ENCODE peak calls at places on chromosomes 13 and 19, in nine cellular contexts. K is brain microvascular endothelial cell; H is H4; P is stimulated activated CD8-positive, alpha-beta memory T cell treated with anti-CD3 and anti-CD28 coated beads, Interleukin-4, amount 100 ng/mL, for 48 hours; G is SHP77; M is frontal cortex; A is AG04450; W is non-pigmented ciliary epithelial cell; C is MCF 10A. B is an unnamed sample.

GRCh38 chr13:95113601-95114000 is 187.7 kb downstream of the ABCC4 start:
- DNase-seq in K (no peak), H (no peak), P (no peak), G (no peak), M (no peak), A (no peak), W (no peak), C (no peak), B (no peak)

GRCh38 chr19:40251991-40252390 is 25.5 kb upstream of the CCNP start:
- DNase-seq in K (no peak), H (no peak), P (no peak), G (no peak), M (no peak), A (no peak), W (no peak), C (no peak), B (no peak)

GRCh38 chr13:66353664-66354063 is 876.5 kb downstream of the PCDH9 start:
- DNase-seq in K (no peak), H (no peak), P (no peak), G (peak; percentile 21), M (no peak), A (no peak), W (no peak), C (peak; percentile 1), B (no peak)

GRCh38 chr19:8144273-8144672 is 5.1 kb downstream of the FBN3 start:
- DNase-seq in K (no peak), H (no peak), P (no peak), G (no peak), M (no peak), A (no peak), W (no peak), C (no peak), B (no peak)

GRCh38 chr13:87674143-87674772 is 3.1 kb downstream of the SLITRK5 start:
- DNase-seq in K (no peak), H (no peak), P (no peak), G (no peak), M (no peak), A (no peak), W (no peak), C (no peak), B (no peak)

GRCh38 chr19:44753932-44754742 is 5.6 kb downstream of the BCL3 start:
- DNase-seq in K (peak; percentile 67), H (peak; percentile 81), P (peak; percentile 93), G (peak; percentile 73), M (peak; percentile 69), A (no peak), W (no peak), C (peak; percentile 98), B (no peak)

GRCh38 chr19:46471116-46471733 is at the start of gene PNMA8A:
- DNase-seq in K (peak; percentile 63), H (no peak), P (no peak), G (no peak), M (peak; percentile 80), A (no peak), W (no peak), C (peak; percentile 28), B (peak; percentile 50)

GRCh38 chr13:112253631-112254030 is 122.5 kb upstream of the SPACA7 start:
- DNase-seq in K (no peak), H (no peak), P (no peak), G (no peak), M (no peak), A (no peak), W (no peak), C (no peak), B (no peak)

GRCh38 chr13:31675521-31675953 is 63.8 kb upstream of the RXFP2 start:
- DNase-seq in K (peak; percentile 4), H (no peak), P (no peak), G (no peak), M (no peak), A (no peak), W (no peak), C (peak; percentile 21), B (no peak)

GRCh38 chr19:3969435-3970312 is 1.2 kb downstream of the DAPK3 start:
- DNase-seq in K (peak; percentile 81), H (peak; percentile 59), P (no peak), G (no peak), M (no peak), A (peak; percentile 62), W (no peak), C (peak; percentile 79), B (peak; percentile 81)

GRCh38 chr19:7326105-7326877 is 22.4 kb upstream of the ARHGEF18 start:
- DNase-seq in K (peak; percentile 10), H (peak; percentile 34), P (peak; percentile 73), G (no peak), M (no peak), A (no peak), W (no peak), C (peak; percentile 57), B (peak; percentile 2)

GRCh38 chr13:99969934-99970760 is 1.4 kb downstream of the ZIC5 start:
- DNase-seq in K (no peak), H (peak; percentile 37), P (peak; percentile 54), G (no peak), M (no peak), A (no peak), W (no peak), C (no peak), B (peak; percentile 73)

GRCh38 chr19:30328096-30328495 is 44.1 kb upstream of the ZNF536 start:
- DNase-seq in K (no peak), H (no peak), P (no peak), G (no peak), M (no peak), A (no peak), W (no peak), C (no peak), B (no peak)

GRCh38 chr13:19810151-19810550 is 27.4 kb upstream of the PSPC1 start:
- DNase-seq in K (no peak), H (no peak), P (no peak), G (no peak), M (no peak), A (no peak), W (no peak), C (no peak), B (no peak)

GRCh38 chr19:39372047-39372802 is 18.7 kb downstream of the PAF1 start:
- DNase-seq in K (peak; percentile 75), H (peak; percentile 70), P (no peak), G (no peak), M (peak; percentile 51), A (peak; percentile 79), W (peak; percentile 68), C (peak; percentile 47), B (no peak)

GRCh38 chr19:12733907-12734214 is 623 bp downstream of the TRIR start:
- DNase-seq in K (no peak), H (no peak), P (no peak), G (no peak), M (no peak), A (no peak), W (no peak), C (no peak), B (no peak)

GRCh38 chr19:3514930-3515329 is 8.8 kb downstream of the FZR1 start:
- DNase-seq in K (no peak), H (no peak), P (no peak), G (no peak), M (no peak), A (no peak), W (no peak), C (no peak), B (no peak)

GRCh38 chr13:64239372-64239771 is 2823.7 kb upstream of the PCDH20 start:
- DNase-seq in K (no peak), H (no peak), P (no peak), G (no peak), M (no peak), A (no peak), W (peak; percentile 42), C (no peak), B (peak; percentile 4)

GRCh38 chr13:66375756-66376155 is 854.4 kb downstream of the PCDH9 start:
- DNase-seq in K (no peak), H (no peak), P (no peak), G (no peak), M (no peak), A (no peak), W (no peak), C (no peak), B (no peak)

GRCh38 chr13:79309690-79310089 is 96.4 kb downstream of the RBM26 start:
- DNase-seq in K (no peak), H (no peak), P (no peak), G (no peak), M (no peak), A (no peak), W (no peak), C (no peak), B (no peak)

GRCh38 chr19:38090561-38090960 is 133.5 kb downstream of the DPF1 start:
- DNase-seq in K (no peak), H (no peak), P (no peak), G (no peak), M (no peak), A (no peak), W (no peak), C (no peak), B (no peak)

GRCh38 chr13:113758651-113759524 is at the start of gene TMEM255B:
- DNase-seq in K (peak; percentile 54), H (no peak), P (peak; percentile 87), G (peak; percentile 85), M (peak; percentile 95), A (peak; percentile 15), W (no peak), C (peak; percentile 70), B (peak; percentile 33)

GRCh38 chr13:24277721-24278120 is 31.7 kb upstream of the C1QTNF9 start:
- DNase-seq in K (no peak), H (no peak), P (no peak), G (no peak), M (no peak), A (no peak), W (no peak), C (no peak), B (no peak)

GRCh38 chr19:41921280-41922219 is 6.7 kb downstream of the ERFL start:
- DNase-seq in K (no peak), H (no peak), P (no peak), G (no peak), M (no peak), A (no peak), W (no peak), C (no peak), B (no peak)

GRCh38 chr19:15299568-15300409 is 32.5 kb downstream of the BRD4 start:
- DNase-seq in K (peak; percentile 46), H (peak; percentile 42), P (no peak), G (no peak), M (no peak), A (peak; percentile 62), W (no peak), C (no peak), B (no peak)

GRCh38 chr13:78978381-78978998 is 319.5 kb upstream of the OBI1 start:
- DNase-seq in K (peak; percentile 68), H (peak; percentile 31), P (peak; percentile 30), G (peak; percentile 46), M (peak; percentile 14), A (peak; percentile 29), W (peak; percentile 26), C (peak; percentile 73), B (peak; percentile 22)

GRCh38 chr13:77168232-77168631 is 141.3 kb upstream of the FBXL3 start:
- DNase-seq in K (no peak), H (no peak), P (no peak), G (no peak), M (no peak), A (no peak), W (no peak), C (no peak), B (no peak)

GRCh38 chr13:113273856-113274590 is 23.0 kb upstream of the LAMP1 start:
- DNase-seq in K (peak; percentile 77), H (peak; percentile 35), P (no peak), G (no peak), M (no peak), A (no peak), W (peak; percentile 77), C (no peak), B (peak; percentile 82)

GRCh38 chr19:43545276-43545675 is 12.3 kb downstream of the ZNF575 start:
- DNase-seq in K (no peak), H (no peak), P (no peak), G (no peak), M (no peak), A (no peak), W (no peak), C (no peak), B (no peak)

GRCh38 chr19:10422846-10423245 is 2.5 kb downstream of the PDE4A start:
- DNase-seq in K (no peak), H (no peak), P (no peak), G (no peak), M (no peak), A (no peak), W (no peak), C (no peak), B (no peak)

B was measured in Caki2.